ENCODE peak calls at places on chromosomes 3 and 15, in eight cellular contexts. One of them, this sample, is unnamed.

GRCh38 chr3:164918915-164919314 is 159.4 kb downstream of the SI start:
- DNase-seq in neural progenitor cell: no peak
- DNase-seq in HCT116: no peak
- DNase-seq in OCI-LY7: no peak
- DNase-seq in SK-N-SH: no peak
- DNase-seq in GM23338: no peak
- DNase-seq in GM23248: no peak
- DNase-seq in MM.1S: no peak
- DNase-seq in this sample: no peak

GRCh38 chr3:39501982-39502837 is 34.7 kb downstream of the MOBP start:
- DNase-seq in neural progenitor cell: no peak
- DNase-seq in HCT116: no peak
- DNase-seq in OCI-LY7: no peak
- DNase-seq in SK-N-SH: peak; percentile 76
- DNase-seq in GM23338: peak; percentile 11
- DNase-seq in GM23248: no peak
- DNase-seq in MM.1S: no peak
- DNase-seq in this sample: no peak

GRCh38 chr3:125585595-125586223 is 9.6 kb downstream of the OSBPL11 start:
- DNase-seq in neural progenitor cell: peak; percentile 77
- DNase-seq in HCT116: peak; percentile 45
- DNase-seq in OCI-LY7: peak; percentile 48
- DNase-seq in SK-N-SH: peak; percentile 66
- DNase-seq in GM23338: peak; percentile 86
- DNase-seq in GM23248: peak; percentile 76
- DNase-seq in MM.1S: peak; percentile 42
- DNase-seq in this sample: peak; percentile 64

GRCh38 chr15:90531147-90531546 is 1.4 kb downstream of the CRTC3 start:
- DNase-seq in neural progenitor cell: peak; percentile 21
- DNase-seq in HCT116: no peak
- DNase-seq in OCI-LY7: no peak
- DNase-seq in SK-N-SH: peak; percentile 56
- DNase-seq in GM23338: no peak
- DNase-seq in GM23248: peak; percentile 36
- DNase-seq in MM.1S: no peak
- DNase-seq in this sample: no peak

GRCh38 chr3:128274837-128275236 is 121.6 kb downstream of the EEFSEC start:
- DNase-seq in neural progenitor cell: no peak
- DNase-seq in HCT116: no peak
- DNase-seq in OCI-LY7: no peak
- DNase-seq in SK-N-SH: no peak
- DNase-seq in GM23338: no peak
- DNase-seq in GM23248: peak; percentile 68
- DNase-seq in MM.1S: no peak
- DNase-seq in this sample: peak; percentile 91

GRCh38 chr3:112860898-112861297 is 14.2 kb upstream of the CD200R1L start:
- DNase-seq in neural progenitor cell: no peak
- DNase-seq in HCT116: no peak
- DNase-seq in OCI-LY7: no peak
- DNase-seq in SK-N-SH: no peak
- DNase-seq in GM23338: no peak
- DNase-seq in GM23248: no peak
- DNase-seq in MM.1S: no peak
- DNase-seq in this sample: no peak

GRCh38 chr3:122074621-122075265 is 19.6 kb downstream of the CD86 start:
- DNase-seq in neural progenitor cell: no peak
- DNase-seq in HCT116: no peak
- DNase-seq in OCI-LY7: peak; percentile 64
- DNase-seq in SK-N-SH: no peak
- DNase-seq in GM23338: no peak
- DNase-seq in GM23248: peak; percentile 10
- DNase-seq in MM.1S: peak; percentile 66
- DNase-seq in this sample: no peak

GRCh38 chr3:177813322-177813721 is 616.0 kb upstream of the TBL1XR1 start:
- DNase-seq in neural progenitor cell: no peak
- DNase-seq in HCT116: no peak
- DNase-seq in OCI-LY7: no peak
- DNase-seq in SK-N-SH: no peak
- DNase-seq in GM23338: no peak
- DNase-seq in GM23248: no peak
- DNase-seq in MM.1S: no peak
- DNase-seq in this sample: peak; percentile 62

GRCh38 chr3:144032531-144033234 is 61.1 kb downstream of the DIPK2A start:
- DNase-seq in neural progenitor cell: no peak
- DNase-seq in HCT116: no peak
- DNase-seq in OCI-LY7: no peak
- DNase-seq in SK-N-SH: no peak
- DNase-seq in GM23338: no peak
- DNase-seq in GM23248: no peak
- DNase-seq in MM.1S: no peak
- DNase-seq in this sample: no peak

GRCh38 chr15:68402432-68403160 is 29.4 kb downstream of the ITGA11 start:
- DNase-seq in neural progenitor cell: no peak
- DNase-seq in HCT116: no peak
- DNase-seq in OCI-LY7: no peak
- DNase-seq in SK-N-SH: no peak
- DNase-seq in GM23338: no peak
- DNase-seq in GM23248: no peak
- DNase-seq in MM.1S: no peak
- DNase-seq in this sample: no peak

GRCh38 chr3:152149832-152150231 is 118.9 kb upstream of the MBNL1 start:
- DNase-seq in neural progenitor cell: no peak
- DNase-seq in HCT116: no peak
- DNase-seq in OCI-LY7: no peak
- DNase-seq in SK-N-SH: no peak
- DNase-seq in GM23338: no peak
- DNase-seq in GM23248: no peak
- DNase-seq in MM.1S: no peak
- DNase-seq in this sample: no peak

GRCh38 chr15:49085696-49086459 is 39.6 kb upstream of the SECISBP2L start:
- DNase-seq in neural progenitor cell: no peak
- DNase-seq in HCT116: no peak
- DNase-seq in OCI-LY7: no peak
- DNase-seq in SK-N-SH: no peak
- DNase-seq in GM23338: no peak
- DNase-seq in GM23248: no peak
- DNase-seq in MM.1S: no peak
- DNase-seq in this sample: no peak

GRCh38 chr3:25707268-25707928 is 42.7 kb upstream of the TOP2B start:
- DNase-seq in neural progenitor cell: no peak
- DNase-seq in HCT116: no peak
- DNase-seq in OCI-LY7: no peak
- DNase-seq in SK-N-SH: no peak
- DNase-seq in GM23338: no peak
- DNase-seq in GM23248: no peak
- DNase-seq in MM.1S: no peak
- DNase-seq in this sample: no peak

GRCh38 chr15:78684645-78685044 is 43.6 kb upstream of the CHRNB4 start:
- DNase-seq in neural progenitor cell: no peak
- DNase-seq in HCT116: no peak
- DNase-seq in OCI-LY7: no peak
- DNase-seq in SK-N-SH: no peak
- DNase-seq in GM23338: no peak
- DNase-seq in GM23248: no peak
- DNase-seq in MM.1S: no peak
- DNase-seq in this sample: peak; percentile 19
- TF ChIP-seq EZH2phosphoT487 in neural progenitor cell: no peak
- TF ChIP-seq EZH2phosphoT487 in HCT116: no peak
- TF ChIP-seq EZH2phosphoT487 in OCI-LY7: no peak
- TF ChIP-seq EZH2phosphoT487 in SK-N-SH: no peak
- TF ChIP-seq EZH2phosphoT487 in GM23338: no peak
- TF ChIP-seq EZH2phosphoT487 in GM23248: no peak
- TF ChIP-seq EZH2phosphoT487 in MM.1S: no peak
- TF ChIP-seq EZH2phosphoT487 in this sample: no peak

GRCh38 chr3:71956716-71957115 is 171.8 kb upstream of the PROK2 start:
- DNase-seq in neural progenitor cell: peak; percentile 47
- DNase-seq in HCT116: no peak
- DNase-seq in OCI-LY7: no peak
- DNase-seq in SK-N-SH: no peak
- DNase-seq in GM23338: peak; percentile 53
- DNase-seq in GM23248: no peak
- DNase-seq in MM.1S: no peak
- DNase-seq in this sample: no peak
- H3K4me2 ChIP-seq in neural progenitor cell: no peak overlapping the region
- H3K4me2 ChIP-seq in HCT116: no peak overlapping the region
- H3K4me2 ChIP-seq in OCI-LY7: peak overlapping the region; percentile 33
- H3K4me2 ChIP-seq in SK-N-SH: no peak overlapping the region
- H3K4me2 ChIP-seq in GM23338: no peak overlapping the region
- H3K4me2 ChIP-seq in GM23248: no peak overlapping the region
- H3K4me2 ChIP-seq in MM.1S: no peak overlapping the region
- H3K4me2 ChIP-seq in this sample: no peak overlapping the region

GRCh38 chr15:75449585-75450306 is 1.7 kb downstream of the SIN3A start:
- DNase-seq in neural progenitor cell: no peak
- DNase-seq in HCT116: no peak
- DNase-seq in OCI-LY7: no peak
- DNase-seq in SK-N-SH: no peak
- DNase-seq in GM23338: no peak
- DNase-seq in GM23248: peak; percentile 4
- DNase-seq in MM.1S: no peak
- DNase-seq in this sample: no peak
- H4K20me1 ChIP-seq in neural progenitor cell: peaks cover 65% of the 10 kb centered on the region
- H4K20me1 ChIP-seq in HCT116: peaks cover 10% of the 10 kb centered on the region
- H4K20me1 ChIP-seq in OCI-LY7: peaks cover 31% of the 10 kb centered on the region
- H4K20me1 ChIP-seq in SK-N-SH: peaks cover 58% of the 10 kb centered on the region
- H4K20me1 ChIP-seq in GM23338: peaks cover 41% of the 10 kb centered on the region
- H4K20me1 ChIP-seq in GM23248: no peaks in the 10 kb centered on the region
- H4K20me1 ChIP-seq in MM.1S: peaks cover 38% of the 10 kb centered on the region
- H4K20me1 ChIP-seq in this sample: peaks cover 24% of the 10 kb centered on the region

DNA sequence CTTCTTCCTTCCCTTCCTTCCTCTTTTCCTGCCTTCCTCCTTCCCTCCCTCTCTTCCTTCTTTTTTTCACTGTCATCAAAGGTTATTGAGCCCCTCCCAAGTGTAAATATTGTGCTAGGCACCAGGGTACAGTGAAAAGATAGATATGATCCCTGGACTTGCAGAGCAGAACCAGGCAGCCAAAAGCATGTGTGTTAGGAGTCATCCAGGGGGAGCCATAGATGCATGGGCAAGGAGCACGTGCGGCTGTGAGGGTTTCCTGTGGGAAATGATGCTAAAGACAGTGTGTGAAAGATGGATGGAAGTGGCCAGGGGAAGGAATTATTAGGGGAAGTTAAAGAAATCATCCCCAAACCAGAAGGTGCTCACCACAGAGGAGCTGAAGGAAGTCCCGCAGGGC is 65.2 kb downstream of the NR2F2 start:
- DNase-seq in neural progenitor cell: no peak
- DNase-seq in HCT116: no peak
- DNase-seq in OCI-LY7: no peak
- DNase-seq in SK-N-SH: no peak
- DNase-seq in GM23338: no peak
- DNase-seq in GM23248: no peak
- DNase-seq in MM.1S: no peak
- DNase-seq in this sample: no peak
- TF ChIP-seq EZH2phosphoT487 in neural progenitor cell: no peak
- TF ChIP-seq EZH2phosphoT487 in HCT116: no peak
- TF ChIP-seq EZH2phosphoT487 in OCI-LY7: no peak
- TF ChIP-seq EZH2phosphoT487 in SK-N-SH: no peak
- TF ChIP-seq EZH2phosphoT487 in GM23338: no peak
- TF ChIP-seq EZH2phosphoT487 in GM23248: no peak
- TF ChIP-seq EZH2phosphoT487 in MM.1S: no peak
- TF ChIP-seq EZH2phosphoT487 in this sample: no peak

DNA sequence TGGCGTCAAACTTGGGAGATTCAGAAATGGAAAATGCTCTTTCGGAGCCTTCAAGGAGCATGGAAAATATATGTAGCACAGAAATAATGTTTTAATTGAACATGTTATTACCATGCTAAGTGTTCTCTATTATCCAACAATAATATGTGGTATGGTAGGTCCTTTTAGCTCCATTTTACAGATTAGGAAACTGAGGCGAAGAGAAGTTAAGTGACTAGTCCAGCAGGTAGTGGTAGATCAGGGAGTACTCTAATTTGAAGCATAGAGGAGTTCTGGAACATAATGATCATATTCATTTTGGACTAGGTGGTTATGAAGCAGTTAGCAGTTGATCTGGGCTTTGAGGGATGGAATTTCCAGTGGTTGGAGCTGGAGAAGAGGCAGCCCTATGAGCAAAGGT is 1.1 kb downstream of the CMC1 start:
- DNase-seq in neural progenitor cell: no peak
- DNase-seq in HCT116: no peak
- DNase-seq in OCI-LY7: no peak
- DNase-seq in SK-N-SH: no peak
- DNase-seq in GM23338: no peak
- DNase-seq in GM23248: no peak
- DNase-seq in MM.1S: no peak
- DNase-seq in this sample: no peak
- H3K4me2 ChIP-seq in neural progenitor cell: peak overlapping the region; percentile 86
- H3K4me2 ChIP-seq in HCT116: peak overlapping the region; percentile 81
- H3K4me2 ChIP-seq in OCI-LY7: peak overlapping the region; percentile 94
- H3K4me2 ChIP-seq in SK-N-SH: peak overlapping the region; percentile 66
- H3K4me2 ChIP-seq in GM23338: peak overlapping the region; percentile 82
- H3K4me2 ChIP-seq in GM23248: peak overlapping the region; percentile 96
- H3K4me2 ChIP-seq in MM.1S: peak overlapping the region; percentile 67
- H3K4me2 ChIP-seq in this sample: peak overlapping the region; percentile 95

GRCh38 chr3:16430717-16431630 is 82.5 kb downstream of the RFTN1 start:
- DNase-seq in neural progenitor cell: no peak
- DNase-seq in HCT116: no peak
- DNase-seq in OCI-LY7: peak; percentile 98
- DNase-seq in SK-N-SH: no peak
- DNase-seq in GM23338: no peak
- DNase-seq in GM23248: no peak
- DNase-seq in MM.1S: no peak
- DNase-seq in this sample: no peak

GRCh38 chr3:16425398-16426057 is 88.0 kb downstream of the RFTN1 start:
- DNase-seq in neural progenitor cell: no peak
- DNase-seq in HCT116: no peak
- DNase-seq in OCI-LY7: no peak
- DNase-seq in SK-N-SH: no peak
- DNase-seq in GM23338: peak; percentile 23
- DNase-seq in GM23248: no peak
- DNase-seq in MM.1S: no peak
- DNase-seq in this sample: no peak

GRCh38 chr3:16427309-16427965 is 86.1 kb downstream of the RFTN1 start:
- DNase-seq in neural progenitor cell: no peak
- DNase-seq in HCT116: no peak
- DNase-seq in OCI-LY7: no peak
- DNase-seq in SK-N-SH: no peak
- DNase-seq in GM23338: no peak
- DNase-seq in GM23248: peak; percentile 93
- DNase-seq in MM.1S: no peak
- DNase-seq in this sample: peak; percentile 17

GRCh38 chr3:16426665-16427064 is 86.8 kb downstream of the RFTN1 start:
- DNase-seq in neural progenitor cell: no peak
- DNase-seq in HCT116: no peak
- DNase-seq in OCI-LY7: no peak
- DNase-seq in SK-N-SH: no peak
- DNase-seq in GM23338: no peak
- DNase-seq in GM23248: peak; percentile 30
- DNase-seq in MM.1S: no peak
- DNase-seq in this sample: no peak

DNA sequence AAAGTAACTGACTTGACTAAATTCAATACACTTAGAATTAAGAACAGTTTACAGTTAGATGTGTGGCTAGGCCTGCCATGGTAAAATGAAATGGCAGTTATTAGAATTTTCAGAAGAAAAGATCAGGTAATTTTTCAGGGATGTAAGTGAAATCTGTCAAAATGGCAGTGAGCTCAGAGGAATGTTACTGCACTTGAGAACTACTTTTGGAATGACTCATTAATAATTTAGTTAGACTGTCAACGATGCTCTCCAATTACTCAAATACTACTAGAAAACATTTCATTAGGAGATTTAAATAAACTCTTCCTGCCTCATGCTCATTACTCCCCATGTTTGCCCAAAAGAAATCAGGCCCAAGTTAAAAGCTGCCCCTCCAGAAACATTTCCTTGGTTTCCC is 84.4 kb downstream of the RFTN1 start:
- DNase-seq in neural progenitor cell: no peak
- DNase-seq in HCT116: no peak
- DNase-seq in OCI-LY7: no peak
- DNase-seq in SK-N-SH: no peak
- DNase-seq in GM23338: no peak
- DNase-seq in GM23248: peak; percentile 48
- DNase-seq in MM.1S: no peak
- DNase-seq in this sample: no peak
- H4K20me1 ChIP-seq in neural progenitor cell: no peaks in the 10 kb centered on the region
- H4K20me1 ChIP-seq in HCT116: no peaks in the 10 kb centered on the region
- H4K20me1 ChIP-seq in OCI-LY7: no peaks in the 10 kb centered on the region
- H4K20me1 ChIP-seq in SK-N-SH: no peaks in the 10 kb centered on the region
- H4K20me1 ChIP-seq in GM23338: no peaks in the 10 kb centered on the region
- H4K20me1 ChIP-seq in GM23248: no peaks in the 10 kb centered on the region
- H4K20me1 ChIP-seq in MM.1S: no peaks in the 10 kb centered on the region
- H4K20me1 ChIP-seq in this sample: no peaks in the 10 kb centered on the region

This sample was measured in PC-3.